ENCODE peak calls at places on chromosomes 2 and 18, in seven cellular contexts. One of them, this sample, is unnamed.

GRCh38 chr2:203578511-203579130 is 43.5 kb upstream of the RAPH1 start:
- DNase-seq in mesothelial cell of epicardium: no peak
- DNase-seq in cardiac fibroblast: no peak
- DNase-seq in glutamatergic neuron: no peak
- DNase-seq in GM13977: no peak
- DNase-seq in IMR-90: no peak
- DNase-seq in brain microvascular endothelial cell: no peak
- DNase-seq in this sample: no peak

GRCh38 chr18:50475538-50476193 is 84.2 kb upstream of the MAPK4 start:
- DNase-seq in mesothelial cell of epicardium: no peak
- DNase-seq in cardiac fibroblast: no peak
- DNase-seq in glutamatergic neuron: no peak
- DNase-seq in GM13977: no peak
- DNase-seq in IMR-90: no peak
- DNase-seq in brain microvascular endothelial cell: no peak
- DNase-seq in this sample: no peak

GRCh38 chr2:234834228-234834923 is 117.4 kb upstream of the SH3BP4 start:
- DNase-seq in mesothelial cell of epicardium: no peak
- DNase-seq in cardiac fibroblast: no peak
- DNase-seq in glutamatergic neuron: no peak
- DNase-seq in GM13977: no peak
- DNase-seq in IMR-90: no peak
- DNase-seq in brain microvascular endothelial cell: no peak
- DNase-seq in this sample: no peak

GRCh38 chr2:148885209-148885608 is 10.2 kb downstream of the KIF5C start:
- DNase-seq in mesothelial cell of epicardium: no peak
- DNase-seq in cardiac fibroblast: no peak
- DNase-seq in glutamatergic neuron: no peak
- DNase-seq in GM13977: no peak
- DNase-seq in IMR-90: no peak
- DNase-seq in brain microvascular endothelial cell: no peak
- DNase-seq in this sample: no peak

GRCh38 chr18:3995476-3996102 is 459.5 kb downstream of the DLGAP1 start:
- DNase-seq in mesothelial cell of epicardium: peak
- DNase-seq in cardiac fibroblast: peak
- DNase-seq in glutamatergic neuron: no peak
- DNase-seq in GM13977: no peak
- DNase-seq in IMR-90: peak
- DNase-seq in brain microvascular endothelial cell: peak
- DNase-seq in this sample: peak

GRCh38 chr18:78983530-78983929 is 3.9 kb downstream of the SALL3 start:
- DNase-seq in mesothelial cell of epicardium: no peak
- DNase-seq in cardiac fibroblast: no peak
- DNase-seq in glutamatergic neuron: no peak
- DNase-seq in GM13977: no peak
- DNase-seq in IMR-90: no peak
- DNase-seq in brain microvascular endothelial cell: no peak
- DNase-seq in this sample: no peak

GRCh38 chr2:235098273-235098672 is 146.5 kb downstream of the SH3BP4 start:
- DNase-seq in mesothelial cell of epicardium: no peak
- DNase-seq in cardiac fibroblast: no peak
- DNase-seq in glutamatergic neuron: no peak
- DNase-seq in GM13977: no peak
- DNase-seq in IMR-90: no peak
- DNase-seq in brain microvascular endothelial cell: no peak
- DNase-seq in this sample: no peak

GRCh38 chr2:64212346-64212745 is 68.1 kb upstream of the PELI1 start:
- DNase-seq in mesothelial cell of epicardium: no peak
- DNase-seq in cardiac fibroblast: peak
- DNase-seq in glutamatergic neuron: no peak
- DNase-seq in GM13977: no peak
- DNase-seq in IMR-90: peak
- DNase-seq in brain microvascular endothelial cell: peak
- DNase-seq in this sample: peak

GRCh38 chr2:79621252-79621651 is 108.4 kb downstream of the CTNNA2 start:
- DNase-seq in mesothelial cell of epicardium: no peak
- DNase-seq in cardiac fibroblast: no peak
- DNase-seq in glutamatergic neuron: no peak
- DNase-seq in GM13977: no peak
- DNase-seq in IMR-90: no peak
- DNase-seq in brain microvascular endothelial cell: no peak
- DNase-seq in this sample: no peak

GRCh38 chr2:164044637-164045036 is 308.8 kb upstream of the FIGN start:
- DNase-seq in mesothelial cell of epicardium: no peak
- DNase-seq in cardiac fibroblast: peak
- DNase-seq in glutamatergic neuron: no peak
- DNase-seq in GM13977: no peak
- DNase-seq in IMR-90: no peak
- DNase-seq in brain microvascular endothelial cell: no peak
- DNase-seq in this sample: no peak

GRCh38 chr18:11387880-11388279 is 221.5 kb upstream of the SLC35G4 start:
- DNase-seq in mesothelial cell of epicardium: no peak
- DNase-seq in cardiac fibroblast: peak
- DNase-seq in glutamatergic neuron: no peak
- DNase-seq in GM13977: peak
- DNase-seq in IMR-90: peak
- DNase-seq in brain microvascular endothelial cell: peak
- DNase-seq in this sample: peak

DNA sequence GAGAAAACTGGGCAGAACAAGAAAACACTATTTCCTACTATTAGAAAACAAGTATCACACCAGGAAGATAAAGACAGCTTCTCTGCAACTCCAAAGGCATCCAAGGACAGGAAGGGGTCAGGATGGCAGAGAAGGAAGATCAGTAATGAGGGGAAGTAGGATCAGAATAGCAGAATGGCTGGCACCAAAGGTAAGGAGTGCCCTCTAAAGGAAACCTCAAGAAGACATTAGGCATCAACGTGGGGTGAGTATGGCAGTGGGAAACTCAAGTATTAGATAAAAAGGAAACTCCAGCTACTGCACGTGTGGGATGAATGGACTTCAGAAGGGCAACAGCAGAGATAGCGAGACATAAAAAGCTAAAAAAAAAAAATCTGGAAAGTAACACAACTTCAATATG is 25.9 kb downstream of the HDLBP start:
- DNase-seq in mesothelial cell of epicardium: no peak
- DNase-seq in cardiac fibroblast: no peak
- DNase-seq in glutamatergic neuron: no peak
- DNase-seq in GM13977: no peak
- DNase-seq in IMR-90: no peak
- DNase-seq in brain microvascular endothelial cell: no peak
- DNase-seq in this sample: no peak
- TF ChIP-seq CTCF in mesothelial cell of epicardium: no peak
- TF ChIP-seq CTCF in cardiac fibroblast: no peak
- TF ChIP-seq CTCF in glutamatergic neuron: no peak
- TF ChIP-seq CTCF in GM13977: peak
- TF ChIP-seq CTCF in IMR-90: no peak
- TF ChIP-seq CTCF in brain microvascular endothelial cell: no peak
- TF ChIP-seq CTCF in this sample: no peak

DNA sequence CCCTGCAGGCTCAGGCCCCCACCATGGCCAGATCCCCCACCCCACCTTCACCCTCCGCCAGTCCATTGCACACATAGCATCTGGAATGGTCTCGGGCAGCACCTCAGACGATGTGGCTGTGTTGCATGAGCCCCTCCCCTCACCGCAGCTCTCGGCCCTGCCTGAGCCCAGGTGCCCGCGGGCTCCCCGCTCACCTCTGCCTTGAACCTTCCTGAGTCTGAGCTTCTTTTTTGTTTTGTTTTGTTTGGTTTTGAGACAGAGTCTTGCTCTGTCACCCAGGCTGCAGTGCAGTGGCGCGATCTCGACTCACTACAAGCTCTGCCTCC is 20.1 kb downstream of the RRM2 start:
- DNase-seq in mesothelial cell of epicardium: no peak
- DNase-seq in cardiac fibroblast: no peak
- DNase-seq in glutamatergic neuron: no peak
- DNase-seq in GM13977: no peak
- DNase-seq in IMR-90: no peak
- DNase-seq in brain microvascular endothelial cell: no peak
- DNase-seq in this sample: no peak
- TF ChIP-seq CTCF in mesothelial cell of epicardium: peak
- TF ChIP-seq CTCF in cardiac fibroblast: no peak
- TF ChIP-seq CTCF in glutamatergic neuron: peak
- TF ChIP-seq CTCF in GM13977: no peak
- TF ChIP-seq CTCF in IMR-90: no peak
- TF ChIP-seq CTCF in brain microvascular endothelial cell: no peak
- TF ChIP-seq CTCF in this sample: no peak

GRCh38 chr2:179352181-179352580 is 87.5 kb upstream of the SESTD1 start:
- DNase-seq in mesothelial cell of epicardium: no peak
- DNase-seq in cardiac fibroblast: no peak
- DNase-seq in glutamatergic neuron: no peak
- DNase-seq in GM13977: no peak
- DNase-seq in IMR-90: no peak
- DNase-seq in brain microvascular endothelial cell: no peak
- DNase-seq in this sample: no peak

GRCh38 chr2:179354296-179354695 is 89.7 kb upstream of the SESTD1 start:
- DNase-seq in mesothelial cell of epicardium: no peak
- DNase-seq in cardiac fibroblast: no peak
- DNase-seq in glutamatergic neuron: no peak
- DNase-seq in GM13977: no peak
- DNase-seq in IMR-90: no peak
- DNase-seq in brain microvascular endothelial cell: no peak
- DNase-seq in this sample: no peak

GRCh38 chr2:179355881-179356280 is 91.2 kb upstream of the SESTD1 start:
- DNase-seq in mesothelial cell of epicardium: no peak
- DNase-seq in cardiac fibroblast: peak
- DNase-seq in glutamatergic neuron: no peak
- DNase-seq in GM13977: no peak
- DNase-seq in IMR-90: peak
- DNase-seq in brain microvascular endothelial cell: no peak
- DNase-seq in this sample: no peak

GRCh38 chr2:179349670-179350303 is 85.2 kb upstream of the SESTD1 start:
- DNase-seq in mesothelial cell of epicardium: no peak
- DNase-seq in cardiac fibroblast: no peak
- DNase-seq in glutamatergic neuron: no peak
- DNase-seq in GM13977: no peak
- DNase-seq in IMR-90: no peak
- DNase-seq in brain microvascular endothelial cell: no peak
- DNase-seq in this sample: no peak

GRCh38 chr2:179354739-179355537 is 90.3 kb upstream of the SESTD1 start:
- DNase-seq in mesothelial cell of epicardium: no peak
- DNase-seq in cardiac fibroblast: peak
- DNase-seq in glutamatergic neuron: no peak
- DNase-seq in GM13977: no peak
- DNase-seq in IMR-90: peak
- DNase-seq in brain microvascular endothelial cell: no peak
- DNase-seq in this sample: peak
- TF ChIP-seq CTCF in mesothelial cell of epicardium: peak
- TF ChIP-seq CTCF in cardiac fibroblast: peak
- TF ChIP-seq CTCF in glutamatergic neuron: peak
- TF ChIP-seq CTCF in GM13977: no peak
- TF ChIP-seq CTCF in IMR-90: peak
- TF ChIP-seq CTCF in brain microvascular endothelial cell: no peak
- TF ChIP-seq CTCF in this sample: peak

GRCh38 chr2:96164459-96165184 is 19.4 kb upstream of the DUSP2 start:
- DNase-seq in mesothelial cell of epicardium: no peak
- DNase-seq in cardiac fibroblast: no peak
- DNase-seq in glutamatergic neuron: no peak
- DNase-seq in GM13977: peak
- DNase-seq in IMR-90: no peak
- DNase-seq in brain microvascular endothelial cell: no peak
- DNase-seq in this sample: no peak
- TF ChIP-seq CTCF in mesothelial cell of epicardium: no peak
- TF ChIP-seq CTCF in cardiac fibroblast: no peak
- TF ChIP-seq CTCF in glutamatergic neuron: no peak
- TF ChIP-seq CTCF in GM13977: no peak
- TF ChIP-seq CTCF in IMR-90: no peak
- TF ChIP-seq CTCF in brain microvascular endothelial cell: no peak
- TF ChIP-seq CTCF in this sample: no peak

DNA sequence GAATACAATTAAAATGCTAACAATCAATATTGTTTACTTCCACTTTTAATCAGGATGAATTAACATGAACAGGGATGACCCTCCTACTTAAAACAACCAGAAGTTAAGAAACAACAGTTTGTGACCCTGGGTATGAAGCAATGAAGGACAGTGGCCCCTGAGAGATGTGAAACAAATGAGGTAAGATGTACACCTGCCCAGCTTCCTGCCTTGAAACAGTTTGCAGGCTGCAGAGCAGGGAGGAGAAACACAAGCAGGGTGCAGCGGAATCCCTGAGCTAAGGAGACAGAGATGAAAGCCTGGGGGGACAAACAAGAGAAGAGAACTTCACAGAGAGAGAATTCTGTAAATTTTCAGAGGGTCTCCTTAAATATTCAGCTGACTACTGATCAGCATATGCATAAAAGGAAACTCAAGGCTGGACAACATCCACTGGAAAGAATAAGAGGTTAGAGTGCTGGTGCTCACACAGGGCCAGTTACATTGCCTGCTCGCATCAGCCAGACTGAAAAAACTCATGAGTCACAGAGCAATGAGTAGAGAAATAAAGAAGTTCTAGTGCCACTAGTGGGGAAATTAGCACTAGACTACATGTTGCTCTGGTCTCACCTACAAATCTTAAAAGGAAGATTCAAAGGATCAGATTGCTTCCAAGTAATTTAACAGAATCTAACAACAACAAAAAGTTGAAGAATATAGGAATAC is 106.4 kb downstream of the PID1 start:
- DNase-seq in mesothelial cell of epicardium: no peak
- DNase-seq in cardiac fibroblast: peak
- DNase-seq in glutamatergic neuron: no peak
- DNase-seq in GM13977: no peak
- DNase-seq in IMR-90: peak
- DNase-seq in brain microvascular endothelial cell: no peak
- DNase-seq in this sample: no peak
- TF ChIP-seq CTCF in mesothelial cell of epicardium: no peak
- TF ChIP-seq CTCF in cardiac fibroblast: peak
- TF ChIP-seq CTCF in glutamatergic neuron: no peak
- TF ChIP-seq CTCF in GM13977: no peak
- TF ChIP-seq CTCF in IMR-90: no peak
- TF ChIP-seq CTCF in brain microvascular endothelial cell: no peak
- TF ChIP-seq CTCF in this sample: no peak

GRCh38 chr2:218981390-218982311 is 3.3 kb downstream of the FEV start:
- DNase-seq in mesothelial cell of epicardium: no peak
- DNase-seq in cardiac fibroblast: peak
- DNase-seq in glutamatergic neuron: peak
- DNase-seq in GM13977: peak
- DNase-seq in IMR-90: peak
- DNase-seq in brain microvascular endothelial cell: no peak
- DNase-seq in this sample: no peak
- TF ChIP-seq CTCF in mesothelial cell of epicardium: no peak
- TF ChIP-seq CTCF in cardiac fibroblast: no peak
- TF ChIP-seq CTCF in glutamatergic neuron: no peak
- TF ChIP-seq CTCF in GM13977: peak
- TF ChIP-seq CTCF in IMR-90: no peak
- TF ChIP-seq CTCF in brain microvascular endothelial cell: peak
- TF ChIP-seq CTCF in this sample: no peak

GRCh38 chr2:29187926-29188325 is 72.7 kb downstream of the CLIP4 start:
- DNase-seq in mesothelial cell of epicardium: no peak
- DNase-seq in cardiac fibroblast: peak
- DNase-seq in glutamatergic neuron: no peak
- DNase-seq in GM13977: no peak
- DNase-seq in IMR-90: peak
- DNase-seq in brain microvascular endothelial cell: no peak
- DNase-seq in this sample: peak
- TF ChIP-seq CTCF in mesothelial cell of epicardium: no peak
- TF ChIP-seq CTCF in cardiac fibroblast: no peak
- TF ChIP-seq CTCF in glutamatergic neuron: no peak
- TF ChIP-seq CTCF in GM13977: no peak
- TF ChIP-seq CTCF in IMR-90: no peak
- TF ChIP-seq CTCF in brain microvascular endothelial cell: no peak
- TF ChIP-seq CTCF in this sample: no peak